ENCODE peak calls at places on chromosomes 5 and 9, in five cellular contexts. J is A673, D is psoas muscle, O is right cardiac atrium, R is IMR-90. K is an unnamed sample.

GRCh38 chr5:170741801-170742200 is 41.7 kb upstream of the GABRP start:
- DNase-seq in J (no peak), D (no peak), O (no peak), R (no peak), K (peak; percentile 23)

GRCh38 chr9:114225534-114226288 is 70.4 kb downstream of the COL27A1 start:
- DNase-seq in J (no peak), D (no peak), O (no peak), R (peak; percentile 67), K (no peak)

GRCh38 chr5:139849942-139850341 is 54.3 kb downstream of the PSD2 start:
- DNase-seq in J (no peak), D (no peak), O (no peak), R (no peak), K (no peak)

GRCh38 chr5:149777382-149777781 is 47.3 kb downstream of the PPARGC1B start:
- DNase-seq in J (peak; percentile 19), D (no peak), O (peak; percentile 30), R (no peak), K (no peak)

GRCh38 chr5:117680421-117680820 is 1105.8 kb upstream of the SEMA6A start:
- DNase-seq in J (no peak), D (no peak), O (no peak), R (peak; percentile 16), K (no peak)

GRCh38 chr9:37943329-37944265 is 39.7 kb upstream of the SLC25A51 start:
- DNase-seq in J (peak; percentile 32), D (peak; percentile 38), O (peak; percentile 50), R (peak; percentile 94), K (no peak)

GRCh38 chr9:33471361-33471760 is 2.4 kb downstream of the NOL6 start:
- DNase-seq in J (no peak), D (no peak), O (no peak), R (no peak), K (no peak)

GRCh38 chr5:142110046-142110531 is 1.5 kb downstream of the NDFIP1 start:
- DNase-seq in J (peak; percentile 36), D (no peak), O (no peak), R (peak; percentile 59), K (peak; percentile 57)

GRCh38 chr9:89144242-89144641 is 34.4 kb downstream of the SHC3 start:
- DNase-seq in J (no peak), D (no peak), O (no peak), R (no peak), K (no peak)

GRCh38 chr9:85212209-85212608 is 529.5 kb downstream of the AGTPBP1 start:
- DNase-seq in J (no peak), D (no peak), O (no peak), R (no peak), K (no peak)

GRCh38 chr5:174454464-174454863 is 269.9 kb upstream of the MSX2 start:
- DNase-seq in J (no peak), D (no peak), O (no peak), R (no peak), K (no peak)

GRCh38 chr9:121984726-121985402 is 108.2 kb downstream of the TTLL11 start:
- DNase-seq in J (no peak), D (no peak), O (no peak), R (peak; percentile 91), K (no peak)

GRCh38 chr9:35001803-35002502 is 12.4 kb downstream of the DNAJB5 start:
- DNase-seq in J (no peak), D (no peak), O (no peak), R (peak; percentile 50), K (no peak)

GRCh38 chr9:138098116-138098907 is 220.7 kb downstream of the CACNA1B start:
- DNase-seq in J (no peak), D (no peak), O (no peak), R (no peak), K (no peak)

GRCh38 chr9:15738011-15738410 is 185.2 kb downstream of the CCDC171 start:
- DNase-seq in J (peak; percentile 32), D (no peak), O (no peak), R (no peak), K (no peak)

GRCh38 chr5:5021436-5021835 is 118.7 kb upstream of the ADAMTS16 start:
- DNase-seq in J (no peak), D (no peak), O (no peak), R (no peak), K (no peak)

GRCh38 chr5:17114233-17114632 is 103.2 kb upstream of the BASP1 start:
- DNase-seq in J (no peak), D (no peak), O (no peak), R (no peak), K (no peak)

GRCh38 chr9:130112244-130113151 is 58.8 kb downstream of the GPR107 start:
- DNase-seq in J (no peak), D (no peak), O (no peak), R (peak; percentile 27), K (no peak)

GRCh38 chr9:73780916-73781315 is 629.3 kb downstream of the ANXA1 start:
- DNase-seq in J (peak; percentile 2), D (no peak), O (no peak), R (no peak), K (no peak)

GRCh38 chr5:72170101-72170500 is 62.8 kb downstream of the MAP1B start:
- DNase-seq in J (no peak), D (no peak), O (no peak), R (no peak), K (no peak)

GRCh38 chr5:95347516-95348140 is 43.5 kb upstream of the FAM81B start:
- DNase-seq in J (no peak), D (no peak), O (no peak), R (no peak), K (no peak)

GRCh38 chr5:151497391-151498002 is 50.1 kb downstream of the SLC36A1 start:
- DNase-seq in J (no peak), D (no peak), O (no peak), R (no peak), K (no peak)

GRCh38 chr9:99114846-99115500 is 10.1 kb downstream of the TGFBR1 start:
- DNase-seq in J (no peak), D (no peak), O (no peak), R (no peak), K (no peak)

GRCh38 chr5:179121667-179122111 is 61.5 kb downstream of the ZNF354C start:
- DNase-seq in J (no peak), D (no peak), O (no peak), R (no peak), K (no peak)

GRCh38 chr5:38529955-38530644 is 26.3 kb downstream of the LIFR start:
- DNase-seq in J (no peak), D (no peak), O (no peak), R (no peak), K (no peak)

GRCh38 chr5:115557667-115558387 is 13.3 kb upstream of the FEM1C start:
- DNase-seq in J (no peak), D (no peak), O (no peak), R (no peak), K (no peak)

GRCh38 chr5:14188778-14189177 is 45.6 kb downstream of the TRIO start:
- DNase-seq in J (no peak), D (no peak), O (no peak), R (no peak), K (no peak)

GRCh38 chr5:14187660-14188059 is 44.5 kb downstream of the TRIO start:
- DNase-seq in J (peak; percentile 30), D (no peak), O (no peak), R (no peak), K (no peak)

GRCh38 chr5:14186132-14186830 is 43.1 kb downstream of the TRIO start:
- DNase-seq in J (no peak), D (no peak), O (no peak), R (peak; percentile 85), K (no peak)

GRCh38 chr5:14185336-14186131 is 42.4 kb downstream of the TRIO start:
- DNase-seq in J (no peak), D (peak; percentile 66), O (no peak), R (peak; percentile 77), K (no peak)

GRCh38 chr5:14187157-14187556 is 44.0 kb downstream of the TRIO start:
- DNase-seq in J (no peak), D (no peak), O (no peak), R (no peak), K (no peak)
- H3K27ac ChIP-seq in J (no peak overlapping the region), D (peak overlapping the region; percentile 43), O (no peak overlapping the region), R (peak overlapping the region; percentile 15), K (no peak overlapping the region)

GRCh38 chr9:136541179-136541578 is 4.7 kb downstream of the NOTCH1 start:
- DNase-seq in J (no peak), D (no peak), O (no peak), R (no peak), K (no peak)
- H3K27ac ChIP-seq in J (peak overlapping the region; percentile 65), D (peak overlapping the region; percentile 0), O (peak overlapping the region; percentile 78), R (no peak overlapping the region), K (no peak overlapping the region)

GRCh38 chr5:153584131-153584530 is 93.7 kb downstream of the GRIA1 start:
- DNase-seq in J (peak; percentile 1), D (no peak), O (no peak), R (no peak), K (no peak)
- H3K27ac ChIP-seq in J (no peak overlapping the region), D (no peak overlapping the region), O (no peak overlapping the region), R (no peak overlapping the region), K (no peak overlapping the region)

GRCh38 chr9:108245901-108246300 is 609.9 kb downstream of the ACTL7B start:
- DNase-seq in J (no peak), D (no peak), O (no peak), R (no peak), K (no peak)
- H3K27ac ChIP-seq in J (no peak overlapping the region), D (no peak overlapping the region), O (no peak overlapping the region), R (no peak overlapping the region), K (no peak overlapping the region)

K was measured in Karpas-422.